ENCODE peak calls at places on chromosomes 4 and X, in nine cellular contexts. One of them, this sample, is unnamed.

GRCh38 chr4:17762705-17763104 is 18.7 kb downstream of the FAM184B start:
- DNase-seq in GM12878: no peak
- DNase-seq in AG10803: peak; percentile 25
- DNase-seq in fibroblast of mammary gland: peak; percentile 74
- DNase-seq in cardiac muscle cell: peak; percentile 72
- DNase-seq in heart right ventricle: no peak
- DNase-seq in astrocyte of the cerebellum: peak; percentile 18
- DNase-seq in cardiac fibroblast: peak; percentile 64
- DNase-seq in GM06990: no peak
- DNase-seq in this sample: no peak

GRCh38 chrX:48956728-48957414 is 536 bp downstream of the OTUD5 start:
- DNase-seq in GM06990: peak; percentile 54
- DNase-seq in AG10803: no peak
- DNase-seq in cardiac fibroblast: no peak
- DNase-seq in GM12878: no peak
- DNase-seq in fibroblast of mammary gland: no peak
- DNase-seq in cardiac muscle cell: peak; percentile 6
- DNase-seq in heart right ventricle: no peak
- DNase-seq in astrocyte of the cerebellum: no peak
- DNase-seq in this sample: peak; percentile 29

GRCh38 chr4:6345096-6345830 is 75.6 kb downstream of the WFS1 start:
- DNase-seq in GM06990: no peak
- DNase-seq in astrocyte of the cerebellum: no peak
- DNase-seq in fibroblast of mammary gland: no peak
- DNase-seq in AG10803: no peak
- DNase-seq in GM12878: no peak
- DNase-seq in cardiac fibroblast: no peak
- DNase-seq in cardiac muscle cell: no peak
- DNase-seq in heart right ventricle: no peak
- DNase-seq in this sample: no peak

GRCh38 chr4:139872274-139872673 is 206.7 kb downstream of the MGST2 start:
- DNase-seq in astrocyte of the cerebellum: peak; percentile 88
- DNase-seq in GM12878: no peak
- DNase-seq in AG10803: peak; percentile 94
- DNase-seq in fibroblast of mammary gland: peak; percentile 96
- DNase-seq in cardiac muscle cell: peak; percentile 89
- DNase-seq in heart right ventricle: no peak
- DNase-seq in cardiac fibroblast: peak; percentile 90
- DNase-seq in GM06990: no peak
- DNase-seq in this sample: peak; percentile 4

GRCh38 chr4:89306486-89307184 is 965 bp downstream of the GPRIN3 start:
- DNase-seq in GM06990: no peak
- DNase-seq in AG10803: no peak
- DNase-seq in heart right ventricle: no peak
- DNase-seq in cardiac muscle cell: no peak
- DNase-seq in fibroblast of mammary gland: no peak
- DNase-seq in GM12878: no peak
- DNase-seq in cardiac fibroblast: no peak
- DNase-seq in astrocyte of the cerebellum: no peak
- DNase-seq in this sample: no peak

GRCh38 chr4:54318904-54319303 is 89.8 kb downstream of the PDGFRA start:
- DNase-seq in GM06990: no peak
- DNase-seq in AG10803: peak; percentile 63
- DNase-seq in cardiac fibroblast: peak; percentile 75
- DNase-seq in astrocyte of the cerebellum: peak; percentile 31
- DNase-seq in GM12878: no peak
- DNase-seq in fibroblast of mammary gland: peak; percentile 62
- DNase-seq in heart right ventricle: no peak
- DNase-seq in cardiac muscle cell: peak; percentile 76
- DNase-seq in this sample: peak; percentile 2

GRCh38 chrX:39629001-39629400 is 468.8 kb downstream of the BCOR start:
- DNase-seq in cardiac muscle cell: no peak
- DNase-seq in cardiac fibroblast: no peak
- DNase-seq in AG10803: no peak
- DNase-seq in GM12878: no peak
- DNase-seq in GM06990: no peak
- DNase-seq in fibroblast of mammary gland: no peak
- DNase-seq in astrocyte of the cerebellum: no peak
- DNase-seq in heart right ventricle: no peak
- DNase-seq in this sample: no peak

GRCh38 chrX:35380808-35381700 is 417.1 kb upstream of the MAGEB16 start:
- DNase-seq in cardiac muscle cell: peak; percentile 26
- DNase-seq in astrocyte of the cerebellum: no peak
- DNase-seq in heart right ventricle: no peak
- DNase-seq in fibroblast of mammary gland: peak; percentile 32
- DNase-seq in cardiac fibroblast: peak; percentile 12
- DNase-seq in GM06990: no peak
- DNase-seq in GM12878: peak; percentile 23
- DNase-seq in AG10803: peak; percentile 1
- DNase-seq in this sample: no peak

GRCh38 chr4:3074846-3075651 is 568 bp downstream of the HTT start:
- DNase-seq in astrocyte of the cerebellum: peak; percentile 20
- DNase-seq in heart right ventricle: peak; percentile 28
- DNase-seq in GM06990: peak; percentile 81
- DNase-seq in cardiac muscle cell: peak; percentile 58
- DNase-seq in GM12878: no peak
- DNase-seq in fibroblast of mammary gland: peak; percentile 52
- DNase-seq in AG10803: peak; percentile 54
- DNase-seq in cardiac fibroblast: peak; percentile 55
- DNase-seq in this sample: peak; percentile 43

GRCh38 chr4:183324619-183325018 is 2.4 kb upstream of the CLDN24 start:
- DNase-seq in cardiac fibroblast: no peak
- DNase-seq in GM06990: no peak
- DNase-seq in astrocyte of the cerebellum: no peak
- DNase-seq in cardiac muscle cell: no peak
- DNase-seq in heart right ventricle: no peak
- DNase-seq in AG10803: no peak
- DNase-seq in fibroblast of mammary gland: no peak
- DNase-seq in GM12878: no peak
- DNase-seq in this sample: no peak

GRCh38 chr4:84578540-84579409 is 4.2 kb upstream of the CDS1 start:
- DNase-seq in GM06990: no peak
- DNase-seq in GM12878: no peak
- DNase-seq in AG10803: peak; percentile 39
- DNase-seq in astrocyte of the cerebellum: peak; percentile 38
- DNase-seq in cardiac fibroblast: peak; percentile 79
- DNase-seq in heart right ventricle: no peak
- DNase-seq in fibroblast of mammary gland: peak; percentile 68
- DNase-seq in cardiac muscle cell: peak; percentile 72
- DNase-seq in this sample: peak; percentile 39

DNA sequence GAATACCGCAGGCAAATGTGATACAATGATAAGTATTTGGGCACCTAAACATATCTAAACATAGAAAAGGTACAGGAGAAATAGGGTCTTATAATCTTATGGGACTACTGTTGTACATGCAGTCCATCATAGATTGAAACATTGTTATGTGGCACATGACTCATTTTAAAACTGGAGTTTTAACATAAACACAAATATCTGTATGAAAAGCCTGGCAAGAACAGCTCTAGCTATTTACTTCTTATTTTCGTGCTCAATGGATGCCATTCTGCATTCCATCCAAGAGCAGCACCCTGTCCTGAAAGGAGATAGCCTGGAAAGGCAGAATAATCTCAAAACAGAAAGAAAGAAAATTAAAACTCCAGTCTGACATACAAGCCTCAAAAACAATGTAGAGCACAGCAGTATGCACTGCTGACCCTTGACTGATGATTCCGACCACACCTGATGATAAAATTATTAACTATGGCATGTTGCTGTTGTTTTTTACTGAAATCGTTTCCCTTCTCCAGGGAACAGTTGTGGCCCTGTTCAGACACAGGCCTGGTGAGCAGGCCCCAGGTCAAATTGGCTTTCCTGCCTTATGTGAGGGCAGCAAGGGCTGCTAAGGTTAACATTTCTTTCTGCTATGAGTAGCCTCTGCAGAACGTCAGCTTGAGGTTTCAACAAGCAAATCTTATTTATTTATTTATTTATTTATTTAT is 152.7 kb downstream of the APBB2 start:
- DNase-seq in astrocyte of the cerebellum: no peak
- DNase-seq in fibroblast of mammary gland: peak; percentile 35
- DNase-seq in GM12878: no peak
- DNase-seq in cardiac muscle cell: no peak
- DNase-seq in cardiac fibroblast: peak; percentile 47
- DNase-seq in GM06990: no peak
- DNase-seq in AG10803: peak; percentile 37
- DNase-seq in heart right ventricle: no peak
- DNase-seq in this sample: no peak
- TF ChIP-seq CTCF in astrocyte of the cerebellum: no peak
- TF ChIP-seq CTCF in fibroblast of mammary gland: no peak
- TF ChIP-seq CTCF in GM12878: no peak
- TF ChIP-seq CTCF in cardiac muscle cell: no peak
- TF ChIP-seq CTCF in cardiac fibroblast: no peak
- TF ChIP-seq CTCF in GM06990: no peak
- TF ChIP-seq CTCF in AG10803: peak; percentile 37
- TF ChIP-seq CTCF in heart right ventricle: no peak
- TF ChIP-seq CTCF in this sample: no peak

GRCh38 chrX:30822719-30823118 is 66.3 kb downstream of the TAB3 start:
- DNase-seq in heart right ventricle: no peak
- DNase-seq in GM06990: no peak
- DNase-seq in fibroblast of mammary gland: peak; percentile 33
- DNase-seq in AG10803: peak; percentile 17
- DNase-seq in cardiac fibroblast: no peak
- DNase-seq in astrocyte of the cerebellum: no peak
- DNase-seq in cardiac muscle cell: no peak
- DNase-seq in GM12878: no peak
- DNase-seq in this sample: no peak

GRCh38 chrX:30822068-30822671 is 66.9 kb downstream of the TAB3 start:
- DNase-seq in heart right ventricle: no peak
- DNase-seq in GM12878: peak; percentile 34
- DNase-seq in AG10803: no peak
- DNase-seq in cardiac muscle cell: peak; percentile 7
- DNase-seq in GM06990: no peak
- DNase-seq in cardiac fibroblast: peak; percentile 6
- DNase-seq in astrocyte of the cerebellum: no peak
- DNase-seq in fibroblast of mammary gland: peak; percentile 10
- DNase-seq in this sample: no peak

GRCh38 chrX:30824275-30824674 is 64.8 kb downstream of the TAB3 start:
- DNase-seq in cardiac fibroblast: no peak
- DNase-seq in astrocyte of the cerebellum: no peak
- DNase-seq in heart right ventricle: no peak
- DNase-seq in cardiac muscle cell: no peak
- DNase-seq in GM12878: no peak
- DNase-seq in GM06990: no peak
- DNase-seq in fibroblast of mammary gland: no peak
- DNase-seq in AG10803: no peak
- DNase-seq in this sample: no peak

GRCh38 chrX:30819080-30819479 is 70.0 kb downstream of the TAB3 start:
- DNase-seq in fibroblast of mammary gland: no peak
- DNase-seq in cardiac muscle cell: no peak
- DNase-seq in cardiac fibroblast: no peak
- DNase-seq in GM06990: no peak
- DNase-seq in AG10803: no peak
- DNase-seq in heart right ventricle: no peak
- DNase-seq in GM12878: no peak
- DNase-seq in astrocyte of the cerebellum: no peak
- DNase-seq in this sample: no peak

DNA sequence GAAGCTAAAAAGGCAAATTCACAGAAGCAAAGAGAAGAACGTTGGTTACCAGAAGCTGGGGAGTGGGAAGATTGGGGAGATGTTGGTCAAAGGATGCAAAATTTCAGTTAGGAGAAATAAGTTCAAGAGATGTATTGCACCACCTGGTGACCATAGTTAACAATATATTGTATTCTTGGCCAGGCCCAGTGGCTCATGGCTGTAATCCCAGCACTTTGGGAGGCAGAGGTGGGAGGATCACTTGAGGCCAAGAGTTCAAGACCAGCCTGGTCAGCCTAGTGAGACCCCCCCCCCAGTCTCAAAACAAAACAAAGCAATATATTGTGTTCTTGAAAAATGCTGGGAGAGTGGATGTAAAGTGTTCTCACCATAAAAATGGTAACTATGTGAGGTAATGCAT is 67.9 kb downstream of the TAB3 start:
- DNase-seq in cardiac fibroblast: no peak
- DNase-seq in astrocyte of the cerebellum: no peak
- DNase-seq in AG10803: no peak
- DNase-seq in fibroblast of mammary gland: no peak
- DNase-seq in GM06990: no peak
- DNase-seq in cardiac muscle cell: no peak
- DNase-seq in heart right ventricle: no peak
- DNase-seq in GM12878: no peak
- DNase-seq in this sample: no peak
- TF ChIP-seq CTCF in cardiac fibroblast: no peak
- TF ChIP-seq CTCF in astrocyte of the cerebellum: no peak
- TF ChIP-seq CTCF in AG10803: no peak
- TF ChIP-seq CTCF in fibroblast of mammary gland: no peak
- TF ChIP-seq CTCF in GM06990: no peak
- TF ChIP-seq CTCF in cardiac muscle cell: no peak
- TF ChIP-seq CTCF in heart right ventricle: no peak
- TF ChIP-seq CTCF in GM12878: no peak
- TF ChIP-seq CTCF in this sample: no peak

DNA sequence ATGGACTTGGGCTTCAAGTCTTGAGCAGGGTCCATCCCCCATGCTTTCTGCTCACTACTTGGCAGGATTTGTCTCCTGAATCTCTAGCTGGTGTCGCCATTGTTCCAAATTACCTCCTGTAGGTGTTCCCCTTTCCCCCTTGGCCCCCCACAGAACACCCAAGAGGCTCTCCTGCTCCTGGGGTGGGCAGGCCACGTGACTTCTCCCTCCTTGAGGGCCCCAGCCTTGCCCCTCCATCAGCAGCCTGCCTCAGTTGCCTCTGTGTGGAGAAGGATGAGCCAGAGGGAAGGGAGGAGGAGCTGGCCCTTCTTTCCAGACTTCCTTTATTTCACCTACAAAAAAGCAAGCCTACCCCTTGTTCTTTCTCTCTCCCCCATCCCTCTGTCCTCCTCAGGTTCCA is 1.8 kb downstream of the GPR78 start:
- DNase-seq in astrocyte of the cerebellum: no peak
- DNase-seq in GM12878: no peak
- DNase-seq in cardiac muscle cell: no peak
- DNase-seq in cardiac fibroblast: no peak
- DNase-seq in heart right ventricle: no peak
- DNase-seq in AG10803: no peak
- DNase-seq in GM06990: no peak
- DNase-seq in fibroblast of mammary gland: no peak
- DNase-seq in this sample: no peak
- TF ChIP-seq CTCF in astrocyte of the cerebellum: no peak
- TF ChIP-seq CTCF in GM12878: no peak
- TF ChIP-seq CTCF in cardiac muscle cell: no peak
- TF ChIP-seq CTCF in cardiac fibroblast: no peak
- TF ChIP-seq CTCF in heart right ventricle: no peak
- TF ChIP-seq CTCF in AG10803: no peak
- TF ChIP-seq CTCF in GM06990: no peak
- TF ChIP-seq CTCF in fibroblast of mammary gland: no peak
- TF ChIP-seq CTCF in this sample: no peak

DNA sequence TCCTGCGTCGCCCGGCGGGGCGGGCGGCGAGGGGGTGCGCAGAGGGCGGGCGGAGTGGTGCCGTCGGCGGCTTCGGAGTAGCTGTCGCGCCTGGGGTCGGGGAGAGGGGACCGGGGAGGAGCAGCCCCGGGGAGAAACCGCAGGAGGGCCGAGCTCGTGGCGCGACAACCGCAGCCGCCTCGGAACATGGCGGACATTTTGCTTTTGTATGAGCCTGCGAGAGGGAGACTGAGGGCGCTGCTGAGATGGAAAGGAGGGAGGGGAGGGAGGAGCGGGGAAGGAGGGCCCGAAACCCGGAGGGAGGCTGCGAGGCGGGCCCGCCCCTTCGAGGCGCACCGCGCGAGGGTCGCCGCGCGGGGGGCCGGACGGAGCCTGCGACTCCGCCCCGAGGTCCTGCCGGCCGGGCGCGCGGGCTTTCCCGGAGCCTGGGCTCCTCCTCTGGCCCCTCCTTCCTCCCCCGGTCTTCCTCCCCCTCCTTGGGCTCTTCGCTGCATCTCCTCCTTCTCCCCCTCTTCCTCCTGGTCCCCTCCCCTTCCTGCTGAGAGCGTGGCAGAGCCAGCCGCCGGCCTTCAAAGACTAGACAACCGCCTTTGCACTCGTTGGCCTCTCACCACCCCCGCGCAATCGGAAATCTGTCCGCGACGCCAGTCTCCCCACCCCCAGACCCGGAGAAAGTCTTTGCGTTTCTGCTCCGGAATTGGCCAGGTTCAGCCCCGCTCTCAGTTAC is 1.1 kb downstream of the INTS6L start:
- DNase-seq in cardiac muscle cell: peak; percentile 94
- DNase-seq in astrocyte of the cerebellum: peak; percentile 55
- DNase-seq in cardiac fibroblast: peak; percentile 94
- DNase-seq in fibroblast of mammary gland: peak; percentile 85
- DNase-seq in AG10803: peak; percentile 87
- DNase-seq in GM12878: peak; percentile 64
- DNase-seq in heart right ventricle: peak; percentile 78
- DNase-seq in GM06990: peak; percentile 90
- DNase-seq in this sample: peak; percentile 86
- TF ChIP-seq CTCF in cardiac muscle cell: no peak
- TF ChIP-seq CTCF in astrocyte of the cerebellum: no peak
- TF ChIP-seq CTCF in cardiac fibroblast: no peak
- TF ChIP-seq CTCF in fibroblast of mammary gland: no peak
- TF ChIP-seq CTCF in AG10803: peak; percentile 6
- TF ChIP-seq CTCF in GM12878: no peak
- TF ChIP-seq CTCF in heart right ventricle: no peak
- TF ChIP-seq CTCF in GM06990: no peak
- TF ChIP-seq CTCF in this sample: no peak

This sample was measured in Calu3.